ENCODE peak calls at places on chromosomes 16 and 17, in nine cellular contexts. A, F, V, D, L, M, J, W and R are unnamed samples.
A peak's percentile ranks its signal among the peaks of the same experiment; 100 is the strongest.

GRCh38 chr17:17146791-17147406 is 59.2 kb downstream of the PLD6 start:
- DNase-seq in A (no peak), F (no peak), V (peak; percentile 33), D (no peak), L (no peak), M (peak; percentile 75), J (no peak), W (peak; percentile 46), R (peak; percentile 41)

GRCh38 chr17:28993013-28993600 is 12.7 kb downstream of the SEZ6 start:
- DNase-seq in A (peak; percentile 14), F (no peak), V (no peak), D (no peak), L (no peak), M (no peak), J (no peak), W (no peak), R (no peak)

GRCh38 chr16:1019934-1020305 is 38.4 kb downstream of the SOX8 start:
- DNase-seq in A (no peak), F (no peak), V (no peak), D (no peak), L (no peak), M (no peak), J (no peak), W (no peak), R (no peak)

GRCh38 chr17:17606416-17607000 is 15.0 kb upstream of the PEMT start:
- DNase-seq in A (no peak), F (no peak), V (no peak), D (no peak), L (no peak), M (no peak), J (no peak), W (no peak), R (no peak)

GRCh38 chr16:77918792-77919707 is 103.3 kb upstream of the CLEC3A start:
- DNase-seq in A (no peak), F (no peak), V (no peak), D (no peak), L (no peak), M (no peak), J (no peak), W (no peak), R (no peak)

GRCh38 chr17:28925912-28926365 is 23.1 kb upstream of the DHRS13 start:
- DNase-seq in A (peak; percentile 97), F (no peak), V (peak; percentile 89), D (no peak), L (no peak), M (no peak), J (no peak), W (no peak), R (no peak)

GRCh38 chr16:88383401-88384221 is 852 bp downstream of the ZNF469 start:
- DNase-seq in A (no peak), F (no peak), V (no peak), D (peak; percentile 49), L (no peak), M (no peak), J (no peak), W (peak; percentile 58), R (peak; percentile 39)

GRCh38 chr17:7801582-7801981 is 32.4 kb upstream of the KDM6B start:
- DNase-seq in A (no peak), F (no peak), V (no peak), D (no peak), L (no peak), M (no peak), J (no peak), W (no peak), R (no peak)

GRCh38 chr16:48381201-48381600 is 4.0 kb downstream of the SIAH1 start:
- DNase-seq in A (no peak), F (no peak), V (no peak), D (no peak), L (no peak), M (no peak), J (no peak), W (no peak), R (no peak)

GRCh38 chr16:85350973-85351372 is 238.7 kb upstream of the CIBAR2 start:
- DNase-seq in A (peak; percentile 96), F (no peak), V (no peak), D (peak; percentile 98), L (peak; percentile 92), M (no peak), J (peak; percentile 94), W (no peak), R (no peak)

GRCh38 chr17:77366206-77366557 is 225.4 kb downstream of the SEC14L1 start:
- DNase-seq in A (peak; percentile 41), F (no peak), V (no peak), D (no peak), L (no peak), M (no peak), J (no peak), W (no peak), R (no peak)

GRCh38 chr17:61284174-61284573 is 115.5 kb upstream of the TBX2 start:
- DNase-seq in A (no peak), F (no peak), V (no peak), D (no peak), L (no peak), M (no peak), J (no peak), W (no peak), R (no peak)

GRCh38 chr16:55502801-55503366 is 6.0 kb upstream of the LPCAT2 start:
- DNase-seq in A (no peak), F (no peak), V (no peak), D (peak; percentile 92), L (peak; percentile 82), M (no peak), J (no peak), W (peak; percentile 25), R (peak; percentile 44)

GRCh38 chr17:30235386-30236296 is at the start of gene SLC6A4:
- DNase-seq in A (no peak), F (no peak), V (no peak), D (no peak), L (no peak), M (peak; percentile 43), J (no peak), W (peak; percentile 72), R (no peak)

GRCh38 chr16:70161350-70161749 is 12.2 kb upstream of the CLEC18C start:
- DNase-seq in A (no peak), F (no peak), V (no peak), D (no peak), L (no peak), M (no peak), J (no peak), W (no peak), R (no peak)

GRCh38 chr16:46853713-46854443 is 22.9 kb upstream of the C16orf87 start:
- DNase-seq in A (peak; percentile 57), F (peak; percentile 67), V (peak; percentile 43), D (peak; percentile 78), L (peak; percentile 51), M (peak; percentile 90), J (no peak), W (peak; percentile 90), R (peak; percentile 76)

GRCh38 chr17:82297280-82297803 is 20.1 kb downstream of the CD7 start:
- DNase-seq in A (peak; percentile 79), F (no peak), V (no peak), D (peak; percentile 65), L (peak; percentile 82), M (no peak), J (no peak), W (no peak), R (no peak)

GRCh38 chr16:15716694-15717447 is 66.8 kb downstream of the NDE1 start:
- DNase-seq in A (no peak), F (no peak), V (no peak), D (no peak), L (no peak), M (no peak), J (no peak), W (no peak), R (no peak)
- H3K36me3 ChIP-seq in A (peaks cover 21% of the 10 kb centered on the region), F (no peaks in the 10 kb centered on the region), V (no peaks in the 10 kb centered on the region), D (no peaks in the 10 kb centered on the region), L (peaks cover 100% of the 10 kb centered on the region), M (no peaks in the 10 kb centered on the region), J (peaks cover 10% of the 10 kb centered on the region), W (no peaks in the 10 kb centered on the region), R (no peaks in the 10 kb centered on the region)

GRCh38 chr17:51087072-51087757 is 33.5 kb downstream of the SPAG9 start:
- DNase-seq in A (no peak), F (no peak), V (no peak), D (no peak), L (no peak), M (no peak), J (no peak), W (no peak), R (no peak)

GRCh38 chr17:51083976-51084375 is 36.7 kb downstream of the SPAG9 start:
- DNase-seq in A (no peak), F (no peak), V (no peak), D (no peak), L (no peak), M (no peak), J (no peak), W (no peak), R (no peak)

GRCh38 chr17:51088287-51088686 is 32.4 kb downstream of the SPAG9 start:
- DNase-seq in A (no peak), F (no peak), V (no peak), D (no peak), L (no peak), M (no peak), J (no peak), W (no peak), R (no peak)

GRCh38 chr17:51085150-51085805 is 35.4 kb downstream of the SPAG9 start:
- DNase-seq in A (peak; percentile 71), F (no peak), V (no peak), D (no peak), L (no peak), M (no peak), J (no peak), W (no peak), R (no peak)
- H3K4me3 ChIP-seq in A (no peak overlapping the region), F (no peak overlapping the region), V (no peak overlapping the region), D (no peak overlapping the region), L (no peak overlapping the region), M (no peak overlapping the region), J (no peak overlapping the region), W (no peak overlapping the region), R (no peak overlapping the region)

DNA sequence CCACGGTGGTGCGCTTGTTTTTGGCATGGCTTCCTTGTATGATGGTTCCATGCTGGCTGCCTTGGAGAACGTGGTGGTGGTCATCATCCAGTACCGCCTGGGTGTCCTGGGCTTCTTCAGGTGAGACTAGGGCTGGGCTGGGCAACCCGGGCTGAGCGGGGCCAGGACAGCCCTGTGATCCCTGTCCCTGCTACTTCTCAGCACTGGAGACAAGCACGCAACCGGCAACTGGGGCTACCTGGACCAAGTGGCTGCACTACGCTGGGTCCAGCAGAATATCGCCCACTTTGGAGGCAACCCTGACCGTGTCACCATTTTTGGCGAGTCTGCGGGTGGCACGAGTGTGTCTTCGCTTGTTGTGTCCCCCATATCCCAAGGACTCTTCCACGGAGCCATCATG is 4.9 kb downstream of the CES2 start:
- DNase-seq in A (no peak), F (no peak), V (no peak), D (peak; percentile 14), L (no peak), M (no peak), J (no peak), W (no peak), R (no peak)
- H3K36me3 ChIP-seq in A (peaks cover 39% of the 10 kb centered on the region), F (peaks cover 83% of the 10 kb centered on the region), V (peaks cover 7% of the 10 kb centered on the region), D (peaks cover 27% of the 10 kb centered on the region), L (peaks cover 61% of the 10 kb centered on the region), M (peaks cover 2% of the 10 kb centered on the region), J (peaks cover 64% of the 10 kb centered on the region), W (no peaks in the 10 kb centered on the region), R (peaks cover 64% of the 10 kb centered on the region)

DNA sequence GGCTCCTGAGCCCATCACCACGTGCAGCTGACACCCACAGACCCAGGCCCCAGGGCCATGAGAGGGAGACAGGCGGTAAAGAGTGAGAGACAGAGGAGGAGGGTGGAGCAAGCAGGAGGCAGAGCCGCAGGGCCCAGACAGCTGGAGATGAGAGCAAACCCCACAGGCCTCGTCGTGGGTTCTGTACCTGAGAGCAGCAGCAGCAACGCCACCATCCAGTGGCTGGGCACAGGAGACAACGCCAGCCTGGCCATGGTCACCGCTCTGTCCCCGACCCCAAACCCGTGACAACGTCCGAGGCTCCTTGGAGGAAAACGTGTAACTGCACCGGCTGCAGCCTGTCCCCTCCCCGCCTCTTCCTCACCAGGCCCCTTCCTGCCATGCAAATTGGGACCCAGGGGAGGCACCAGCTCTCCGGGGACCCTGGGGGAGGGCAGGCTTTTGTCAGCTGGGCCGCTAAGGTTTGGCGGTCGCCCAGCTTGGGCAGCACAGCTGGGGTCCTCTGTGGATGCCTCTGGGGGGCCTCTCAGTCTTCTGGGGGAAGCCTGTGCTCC is at the start of gene CD79B:
- DNase-seq in A (no peak), F (no peak), V (peak; percentile 51), D (peak; percentile 12), L (no peak), M (no peak), J (no peak), W (no peak), R (no peak)
- H3K4me3 ChIP-seq in A (no peak within 1 kb of the TSS), F (no peak within 1 kb of the TSS), V (peak within 1 kb of the TSS; percentile 85), D (no peak within 1 kb of the TSS), L (no peak within 1 kb of the TSS), M (no peak within 1 kb of the TSS), J (no peak within 1 kb of the TSS), W (no peak within 1 kb of the TSS), R (no peak within 1 kb of the TSS)